ENCODE peak calls at places on chromosome 22, in seven cellular contexts. T, A, X, C, F, H and R are unnamed samples.

GRCh38 chr22:50270302-50271010 is at the start of gene MAPK11:
- DNase-seq in C (peak; percentile 61), X (peak; percentile 93), F (peak; percentile 56), T (no peak), H (peak; percentile 85), A (no peak), R (no peak)

GRCh38 chr22:32502346-32502745 is 27.7 kb downstream of the FBXO7 start:
- DNase-seq in T (no peak), F (no peak), X (no peak), H (no peak), A (no peak), C (no peak), R (no peak)

GRCh38 chr22:44211946-44212930 is 31.5 kb downstream of the PARVG start:
- DNase-seq in T (no peak), X (no peak), A (no peak), H (peak; percentile 25), C (no peak), F (no peak), R (no peak)

GRCh38 chr22:17501679-17502285 is 61.5 kb upstream of the SLC25A18 start:
- DNase-seq in F (peak; percentile 38), A (peak; percentile 69), H (peak; percentile 69), T (no peak), X (no peak), C (peak; percentile 79), R (peak; percentile 72)

GRCh38 chr22:18950141-18950540 is 14.0 kb upstream of the PRODH start:
- DNase-seq in T (peak; percentile 49), C (no peak), F (no peak), H (no peak), X (peak; percentile 21), A (no peak), R (no peak)

GRCh38 chr22:28297504-28297903 is 378.4 kb upstream of the PITPNB start:
- DNase-seq in X (no peak), A (no peak), F (no peak), C (no peak), T (no peak), H (no peak), R (no peak)

GRCh38 chr22:17562906-17563870 is at the start of gene SLC25A18:
- DNase-seq in X (no peak), A (no peak), F (no peak), C (no peak), H (no peak), T (no peak), R (no peak)

GRCh38 chr22:19957445-19957844 is 15.8 kb upstream of the TXNRD2 start:
- DNase-seq in A (no peak), H (peak; percentile 32), C (no peak), T (peak; percentile 65), X (no peak), F (no peak), R (no peak)

GRCh38 chr22:36881504-36882245 is 20.9 kb downstream of the NCF4 start:
- DNase-seq in X (no peak), H (no peak), T (no peak), A (no peak), C (no peak), F (no peak), R (no peak)

GRCh38 chr22:30232716-30233218 is 13.8 kb downstream of the LIF start:
- DNase-seq in F (no peak), C (no peak), T (no peak), H (no peak), A (no peak), X (no peak), R (no peak)
- H3K27ac ChIP-seq in F (no peak overlapping the region), C (no peak overlapping the region), T (no peak overlapping the region), H (no peak overlapping the region), A (no peak overlapping the region), X (no peak overlapping the region), R (no peak overlapping the region)

GRCh38 chr22:38793721-38794466 is at the start of gene DNAL4:
- DNase-seq in H (peak; percentile 89), C (peak; percentile 99), A (peak; percentile 97), X (peak; percentile 95), T (peak; percentile 98), F (peak; percentile 96), R (peak; percentile 98)
- TF ChIP-seq POLR2AphosphoS5 in H (peak; percentile 21), C (peak; percentile 31), A (peak; percentile 40), X (peak; percentile 54), T (no peak), F (peak; percentile 96), R (peak; percentile 38)

DNA sequence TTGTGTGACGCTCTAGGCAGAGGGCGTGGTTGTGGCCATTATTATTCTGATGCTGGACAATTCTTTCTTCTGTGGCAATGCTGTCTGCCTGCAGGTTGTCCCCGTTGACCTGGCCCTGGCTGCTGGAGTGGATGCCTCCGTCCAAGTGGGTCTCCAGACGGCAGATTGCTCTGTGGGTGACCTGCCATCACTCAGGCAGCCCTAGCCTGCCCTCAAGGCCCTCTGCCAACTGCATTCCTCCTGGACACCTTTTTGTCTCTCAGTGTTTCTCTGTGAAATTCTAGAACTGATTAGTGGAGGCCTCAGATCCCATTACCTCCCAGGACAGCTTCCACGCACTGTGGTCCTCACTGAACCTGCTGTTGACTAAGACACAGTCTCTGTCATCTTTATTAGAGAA is 86.7 kb downstream of the TBC1D22A start:
- DNase-seq in C (no peak), T (no peak), H (no peak), A (no peak), F (no peak), X (no peak), R (no peak)
- H3K27ac ChIP-seq in C (no peak overlapping the region), T (no peak overlapping the region), H (no peak overlapping the region), A (no peak overlapping the region), F (no peak overlapping the region), X (no peak overlapping the region), R (no peak overlapping the region)

DNA sequence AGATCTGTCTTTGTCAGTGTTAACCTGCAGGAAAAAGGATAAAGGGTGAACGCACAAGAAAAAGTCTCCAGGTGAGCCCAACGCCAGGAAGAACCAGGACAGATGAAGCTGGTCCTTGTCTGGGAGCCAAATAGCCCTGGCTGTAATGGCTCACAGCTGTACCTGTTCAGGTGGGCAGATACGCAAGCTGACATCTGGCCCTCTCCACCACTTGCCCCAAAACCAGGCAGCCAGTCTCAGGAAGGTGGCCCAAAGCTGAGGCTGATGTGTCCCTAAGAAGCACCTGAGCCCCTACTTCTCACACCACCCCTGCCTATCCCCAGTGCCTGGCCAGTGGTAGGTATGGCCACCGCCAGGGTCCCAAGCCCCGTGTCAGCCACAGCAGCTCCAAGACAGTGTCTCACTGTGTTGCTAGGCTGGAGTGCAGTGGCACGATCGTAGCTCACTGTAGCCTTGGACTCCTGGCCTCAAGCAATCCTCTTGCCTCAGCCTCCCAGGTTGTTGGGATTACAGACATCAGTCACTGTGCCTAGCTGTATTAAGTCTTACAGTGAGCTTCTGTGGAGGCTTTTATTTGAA is 14.8 kb downstream of the TOP3B start:
- DNase-seq in T (no peak), H (no peak), F (no peak), C (no peak), X (peak; percentile 46), A (no peak), R (no peak)
- TF ChIP-seq POLR2AphosphoS5 in T (no peak), H (no peak), F (no peak), C (no peak), X (no peak), A (no peak), R (no peak)

DNA sequence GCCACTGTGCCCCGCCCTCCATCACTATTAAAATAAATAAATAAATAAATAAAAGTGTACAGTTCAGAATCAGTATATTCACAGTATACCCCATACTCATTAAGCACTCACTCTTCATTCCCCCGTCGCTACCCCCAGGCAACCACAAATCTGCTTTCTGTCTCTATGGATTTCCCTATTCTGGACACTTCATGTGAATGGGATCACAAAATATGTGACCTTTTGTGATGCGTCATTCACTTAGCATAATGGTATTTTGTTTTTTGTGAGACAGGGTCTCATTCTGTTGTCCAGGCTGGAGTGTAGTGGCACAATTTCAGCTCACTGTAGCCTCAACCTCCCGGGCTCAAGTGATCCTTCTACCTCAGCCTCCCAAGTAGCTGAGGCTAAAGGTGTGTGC is 52.8 kb downstream of the RBX1 start:
- DNase-seq in X (no peak), C (no peak), A (no peak), F (no peak), H (no peak), T (no peak), R (no peak)
- H3K27ac ChIP-seq in X (no peak overlapping the region), C (no peak overlapping the region), A (no peak overlapping the region), F (no peak overlapping the region), H (no peak overlapping the region), T (no peak overlapping the region), R (no peak overlapping the region)

GRCh38 chr22:26893034-26893710 is 235.8 kb downstream of the MIAT start:
- DNase-seq in A (no peak), F (no peak), X (peak; percentile 39), T (no peak), C (no peak), H (no peak), R (no peak)

GRCh38 chr22:26892401-26893033 is 235.1 kb downstream of the MIAT start:
- DNase-seq in X (no peak), F (no peak), H (no peak), C (peak; percentile 12), A (no peak), T (no peak), R (no peak)

GRCh38 chr22:26894362-26894761 is 237.0 kb downstream of the MIAT start:
- DNase-seq in H (no peak), C (peak; percentile 12), X (no peak), A (no peak), T (no peak), F (no peak), R (no peak)

GRCh38 chr22:26893711-26894110 is 236.3 kb downstream of the MIAT start:
- DNase-seq in F (no peak), A (no peak), H (no peak), T (no peak), C (no peak), X (no peak), R (no peak)

GRCh38 chr22:26894766-26895485 is 237.5 kb downstream of the MIAT start:
- DNase-seq in F (no peak), T (no peak), X (no peak), H (no peak), A (peak; percentile 4), C (peak; percentile 88), R (no peak)
- TF ChIP-seq POLR2AphosphoS5 in F (no peak), T (no peak), X (no peak), H (peak; percentile 47), A (no peak), C (no peak), R (no peak)

GRCh38 chr22:42747701-42748513 is 27.2 kb upstream of the A4GALT start:
- DNase-seq in F (no peak), C (peak; percentile 48), A (no peak), X (no peak), H (no peak), T (no peak), R (peak; percentile 72)

GRCh38 chr22:42752230-42752746 is 31.6 kb upstream of the A4GALT start:
- DNase-seq in F (no peak), C (no peak), X (no peak), A (no peak), H (peak; percentile 32), T (no peak), R (no peak)

GRCh38 chr22:42754658-42755057 is 34.0 kb upstream of the A4GALT start:
- DNase-seq in T (no peak), A (no peak), C (no peak), F (no peak), X (no peak), H (no peak), R (no peak)

GRCh38 chr22:42757475-42757874 is 36.8 kb upstream of the A4GALT start:
- DNase-seq in A (no peak), X (no peak), H (no peak), C (no peak), T (no peak), F (no peak), R (no peak)

GRCh38 chr22:42752912-42753311 is 32.2 kb upstream of the A4GALT start:
- DNase-seq in F (no peak), A (no peak), H (peak; percentile 44), X (no peak), T (no peak), C (no peak), R (no peak)
- H3K27ac ChIP-seq in F (no peak overlapping the region), A (no peak overlapping the region), H (no peak overlapping the region), X (peak overlapping the region; percentile 65), T (peak overlapping the region; percentile 86), C (no peak overlapping the region), R (no peak overlapping the region)